ENCODE peak calls at places on chromosomes 1 and 21, in five cellular contexts. N, S, Q, E and J are unnamed samples.

GRCh38 chr1:58881471-58881994 is 97.7 kb upstream of the JUN start:
- DNase-seq in S (peak), Q (peak), N (peak), E (peak), J (no peak)

GRCh38 chr1:153546796-153547559 is 1.4 kb upstream of the S100A4 start:
- DNase-seq in Q (no peak), E (no peak), N (no peak), S (no peak), J (peak)

GRCh38 chr1:201212461-201213055 is 21.9 kb downstream of the IGFN1 start:
- DNase-seq in N (no peak), E (no peak), S (no peak), Q (no peak), J (no peak)

GRCh38 chr1:43538143-43538487 is 7.4 kb downstream of the PTPRF start:
- DNase-seq in E (no peak), N (no peak), S (no peak), Q (no peak), J (no peak)

GRCh38 chr1:172477741-172478140 is 33.9 kb upstream of the PIGC start:
- DNase-seq in S (no peak), Q (no peak), N (no peak), E (no peak), J (no peak)

GRCh38 chr1:183744132-183744913 is 60.6 kb upstream of the RGL1 start:
- DNase-seq in E (no peak), S (no peak), N (no peak), Q (no peak), J (no peak)

GRCh38 chr1:16925635-16926490 is 4.1 kb downstream of the CROCC start:
- DNase-seq in S (no peak), Q (no peak), N (no peak), E (peak), J (no peak)

GRCh38 chr1:59173721-59174120 is 123.2 kb upstream of the FGGY start:
- DNase-seq in N (peak), Q (no peak), S (no peak), E (no peak), J (no peak)

GRCh38 chr1:88878731-88879130 is 12.6 kb downstream of the GTF2B start:
- DNase-seq in E (no peak), Q (no peak), N (no peak), S (no peak), J (no peak)

GRCh38 chr1:246184503-246184902 is 322.6 kb downstream of the SMYD3 start:
- DNase-seq in Q (no peak), N (no peak), E (no peak), S (no peak), J (no peak)

GRCh38 chr21:33024278-33025103 is 1.2 kb upstream of the OLIG2 start:
- DNase-seq in S (no peak), E (no peak), Q (no peak), N (no peak), J (no peak)

GRCh38 chr1:172451002-172451443 is 7.2 kb upstream of the PIGC start:
- DNase-seq in N (peak), E (no peak), Q (no peak), S (peak), J (no peak)

GRCh38 chr21:46500224-46500861 is 41.7 kb downstream of the DIP2A start:
- DNase-seq in E (peak), N (peak), S (peak), Q (no peak), J (peak)

GRCh38 chr1:3036646-3037280 is 15.5 kb downstream of the ACTRT2 start:
- DNase-seq in E (no peak), Q (no peak), S (no peak), N (no peak), J (no peak)

GRCh38 chr1:28893403-28894102 is 20.8 kb upstream of the EPB41 start:
- DNase-seq in S (no peak), Q (no peak), N (no peak), E (peak), J (no peak)

GRCh38 chr1:89779541-89779940 is 41.3 kb upstream of the LRRC8D start:
- DNase-seq in N (no peak), S (no peak), E (no peak), Q (no peak), J (no peak)

GRCh38 chr1:185534806-185535205 is 199.4 kb upstream of the HMCN1 start:
- DNase-seq in S (no peak), E (no peak), Q (no peak), N (peak), J (no peak)

GRCh38 chr1:31707711-31708110 is 3.9 kb upstream of the COL16A1 start:
- DNase-seq in S (no peak), Q (no peak), E (no peak), N (peak), J (no peak)

GRCh38 chr1:167442854-167443565 is 75.3 kb downstream of the CD247 start:
- DNase-seq in N (no peak), E (no peak), S (no peak), Q (no peak), J (no peak)

GRCh38 chr1:114340906-114341698 is 169.9 kb downstream of the TRIM33 start:
- DNase-seq in E (no peak), S (no peak), N (no peak), Q (no peak), J (no peak)

GRCh38 chr1:41353744-41354143 is 7.5 kb upstream of the FOXO6 start:
- DNase-seq in N (no peak), Q (no peak), E (no peak), S (no peak), J (no peak)

GRCh38 chr1:39508857-39509305 is 17.4 kb downstream of the BMP8A start:
- DNase-seq in E (peak), N (no peak), S (peak), Q (no peak), J (no peak)

GRCh38 chr1:9384128-9384527 is 91.4 kb downstream of the SPSB1 start:
- DNase-seq in Q (no peak), N (no peak), E (no peak), S (no peak), J (no peak)

DNA sequence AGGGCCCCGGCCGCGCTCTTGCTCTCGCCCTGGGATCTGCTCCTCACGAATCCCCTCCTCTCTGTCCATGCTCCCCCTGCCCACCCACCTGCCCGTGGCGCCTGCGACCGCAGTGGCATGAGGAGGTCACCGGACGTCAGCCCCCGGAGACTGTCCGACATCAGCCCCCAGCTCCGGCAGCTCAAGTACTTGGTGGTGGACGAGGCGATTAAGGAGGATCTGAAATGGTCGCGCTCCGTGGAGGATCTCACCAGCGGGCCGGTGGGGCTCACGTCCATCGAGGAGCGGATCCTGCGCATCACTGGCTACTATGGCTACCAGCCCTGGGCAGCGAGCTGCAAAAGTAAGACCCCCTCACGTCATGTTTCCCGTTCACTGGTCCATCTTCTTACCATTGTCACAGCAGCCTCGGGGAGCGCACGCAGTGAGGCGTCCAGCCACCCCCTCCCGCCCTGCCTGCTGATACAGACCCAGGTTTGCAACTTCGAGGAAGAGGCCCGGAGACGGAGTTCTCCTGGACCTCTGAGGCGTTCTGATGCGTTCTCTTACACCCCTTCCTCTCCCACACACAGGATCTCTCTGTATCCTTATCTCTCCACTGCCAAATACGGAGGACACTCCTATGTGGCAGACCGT is 1.1 kb downstream of the SLC35F3 start:
- DNase-seq in E (no peak), Q (no peak), N (no peak), S (no peak), J (no peak)
- TF ChIP-seq EZH2 in E (no peak), Q (no peak), N (no peak), S (no peak), J (no peak)

GRCh38 chr1:111903858-111904449 is 85.5 kb downstream of the KCND3 start:
- DNase-seq in N (no peak), S (no peak), Q (no peak), E (no peak), J (no peak)
- H3K27ac ChIP-seq in N (no peak), S (no peak), Q (no peak), E (no peak), J (no peak)

GRCh38 chr1:10553124-10553523 is 78.4 kb downstream of the PEX14 start:
- DNase-seq in Q (no peak), E (no peak), S (no peak), N (no peak), J (no peak)

GRCh38 chr1:10557714-10558113 is 83.0 kb downstream of the PEX14 start:
- DNase-seq in E (no peak), S (no peak), Q (no peak), N (no peak), J (no peak)

GRCh38 chr1:10559386-10559785 is 84.6 kb downstream of the PEX14 start:
- DNase-seq in Q (no peak), E (no peak), S (no peak), N (no peak), J (no peak)

GRCh38 chr1:10556430-10557005 is 81.8 kb downstream of the PEX14 start:
- DNase-seq in S (no peak), N (no peak), Q (no peak), E (no peak), J (no peak)

GRCh38 chr1:10555635-10556429 is 81.1 kb downstream of the PEX14 start:
- DNase-seq in Q (no peak), E (no peak), S (peak), N (no peak), J (no peak)
- TF ChIP-seq POLR2AphosphoS5 in Q (no peak), E (no peak), S (no peak), N (no peak), J (no peak)

GRCh38 chr1:7070389-7071029 is 285.3 kb downstream of the CAMTA1 start:
- DNase-seq in E (peak), S (peak), N (peak), Q (peak), J (no peak)
- TF ChIP-seq EZH2 in E (no peak), S (no peak), N (no peak), Q (no peak), J (no peak)

GRCh38 chr1:15062479-15063099 is 91.0 kb upstream of the TMEM51 start:
- DNase-seq in E (peak), N (no peak), Q (no peak), S (no peak), J (no peak)

GRCh38 chr1:15057834-15058233 is 95.7 kb upstream of the TMEM51 start:
- DNase-seq in S (no peak), Q (no peak), E (no peak), N (no peak), J (no peak)

GRCh38 chr1:15058261-15058660 is 95.3 kb upstream of the TMEM51 start:
- DNase-seq in S (no peak), E (no peak), N (no peak), Q (no peak), J (no peak)

GRCh38 chr1:15063346-15063745 is 90.2 kb upstream of the TMEM51 start:
- DNase-seq in S (no peak), Q (no peak), N (no peak), E (no peak), J (no peak)

GRCh38 chr1:15060104-15060503 is 93.4 kb upstream of the TMEM51 start:
- DNase-seq in N (no peak), E (no peak), S (no peak), Q (no peak), J (no peak)
- H3K27ac ChIP-seq in N (no peak), E (no peak), S (no peak), Q (no peak), J (no peak)

DNA sequence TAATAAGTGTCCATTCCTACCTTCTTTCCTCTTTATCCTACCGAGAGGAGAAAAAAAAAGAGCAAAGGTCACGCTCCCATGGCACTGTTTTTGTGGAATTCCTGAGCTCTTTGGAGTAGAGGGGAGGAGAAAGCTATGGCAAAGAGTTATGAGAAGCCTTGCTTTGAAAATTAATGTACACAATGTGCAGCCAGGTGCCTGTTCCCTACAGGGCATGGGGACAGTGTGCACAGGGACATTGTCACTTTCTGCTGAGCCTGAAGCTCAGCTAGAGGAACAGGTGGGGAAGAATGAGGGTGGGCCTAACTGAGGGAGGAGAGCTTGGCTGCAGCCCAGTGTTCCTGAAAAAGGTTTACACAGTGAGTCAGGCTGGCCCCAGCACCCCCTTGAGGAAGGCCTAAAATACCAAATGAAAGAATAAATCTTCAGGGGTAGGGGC is 66.1 kb downstream of the PLXNA2 start:
- DNase-seq in S (peak), E (no peak), N (no peak), Q (no peak), J (no peak)
- TF ChIP-seq POLR2AphosphoS5 in S (no peak), E (no peak), N (no peak), Q (no peak), J (no peak)

GRCh38 chr1:227785812-227786608 is 29.5 kb upstream of the PRSS38 start:
- DNase-seq in Q (no peak), S (no peak), E (no peak), N (no peak), J (no peak)

GRCh38 chr1:227785094-227785811 is 30.2 kb upstream of the PRSS38 start:
- DNase-seq in S (no peak), E (no peak), N (no peak), Q (no peak), J (no peak)

GRCh38 chr1:227787513-227788278 is 27.8 kb upstream of the PRSS38 start:
- DNase-seq in Q (peak), S (peak), E (peak), N (peak), J (peak)

GRCh38 chr1:227788279-227789041 is 27.0 kb upstream of the PRSS38 start:
- DNase-seq in N (peak), E (no peak), Q (peak), S (peak), J (no peak)

DNA sequence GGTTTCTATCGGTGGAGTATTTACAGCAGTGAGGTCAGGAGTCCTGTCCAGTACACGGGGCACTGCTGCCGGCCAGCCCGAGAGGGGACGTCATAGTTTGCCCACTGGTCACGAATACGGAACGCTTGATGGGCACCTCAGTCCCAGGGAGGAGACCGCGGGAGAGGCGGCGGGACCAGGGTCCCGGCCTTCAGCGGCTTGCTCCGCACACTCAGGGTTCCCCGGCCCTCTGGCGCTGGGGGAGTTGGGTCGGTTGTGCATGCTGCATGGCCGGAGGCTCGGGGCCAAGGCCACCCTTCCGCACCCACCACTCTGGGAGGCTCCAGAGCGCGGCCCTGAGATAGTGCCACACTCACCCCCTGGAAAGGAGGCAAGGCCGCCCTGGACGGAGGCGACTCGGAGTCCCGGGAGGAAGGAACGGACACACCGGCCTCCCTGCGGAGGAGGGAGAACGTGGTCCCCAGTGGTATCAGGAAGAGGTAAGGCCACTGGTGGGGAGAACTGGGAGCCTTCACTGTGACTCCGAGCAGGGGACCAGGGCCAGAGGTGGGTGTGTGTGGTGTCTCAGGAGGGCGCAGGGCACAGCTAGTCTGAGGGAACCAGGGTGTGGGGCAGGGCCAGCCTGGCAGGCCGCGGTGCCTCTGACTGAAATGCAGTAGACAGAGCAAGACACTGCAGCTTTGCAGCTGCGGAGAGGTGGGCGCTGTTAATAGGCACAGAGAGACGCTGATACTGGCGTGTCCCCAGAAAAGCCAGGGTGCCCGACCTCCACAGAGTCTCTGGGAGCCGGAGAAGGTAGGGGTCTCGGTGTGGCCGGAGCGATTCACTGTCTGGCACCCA is 28.6 kb upstream of the PRSS38 start:
- DNase-seq in N (no peak), E (no peak), S (no peak), Q (no peak), J (no peak)
- TF ChIP-seq EZH2 in N (peak), E (no peak), S (no peak), Q (no peak), J (no peak)

GRCh38 chr1:23178414-23178813 is 9.8 kb upstream of the LUZP1 start:
- DNase-seq in E (no peak), S (no peak), N (peak), Q (no peak), J (no peak)
- H3K27ac ChIP-seq in E (no peak), S (no peak), N (peak), Q (no peak), J (no peak)